ENCODE peak calls at places on chromosomes 4 and X, in six cellular contexts. One of them, this sample, is unnamed.

GRCh38 chr4:185950891-185951290 is 118.1 kb upstream of the TLR3 start:
- DNase-seq in NCI-H1105 treated with DMSO at 0.1 percent for 48 hours: no peak
- DNase-seq in heart left ventricle: no peak
- DNase-seq in nephron progenitor cell: no peak
- DNase-seq in CD8-positive, alpha-beta T cell: no peak
- DNase-seq in suprapubic skin: no peak
- DNase-seq in this sample: no peak

GRCh38 chr4:147049940-147050852 is 104.5 kb upstream of the TTC29 start:
- DNase-seq in nephron progenitor cell: no peak
- DNase-seq in NCI-H1105 treated with DMSO at 0.1 percent for 48 hours: no peak
- DNase-seq in suprapubic skin: no peak
- DNase-seq in CD8-positive, alpha-beta T cell: no peak
- DNase-seq in heart left ventricle: no peak
- DNase-seq in this sample: no peak

GRCh38 chrX:154327026-154327820 is 31.6 kb downstream of the TKTL1 start:
- DNase-seq in NCI-H1105 treated with DMSO at 0.1 percent for 48 hours: no peak
- DNase-seq in nephron progenitor cell: no peak
- DNase-seq in heart left ventricle: no peak
- DNase-seq in CD8-positive, alpha-beta T cell: peak; percentile 56
- DNase-seq in suprapubic skin: no peak
- DNase-seq in this sample: no peak

GRCh38 chr4:8115916-8116315 is 42.7 kb downstream of the ABLIM2 start:
- DNase-seq in nephron progenitor cell: no peak
- DNase-seq in suprapubic skin: no peak
- DNase-seq in CD8-positive, alpha-beta T cell: no peak
- DNase-seq in NCI-H1105 treated with DMSO at 0.1 percent for 48 hours: no peak
- DNase-seq in heart left ventricle: peak; percentile 9
- DNase-seq in this sample: no peak

GRCh38 chr4:1338752-1339414 is 8.1 kb upstream of the UVSSA start:
- DNase-seq in heart left ventricle: no peak
- DNase-seq in suprapubic skin: no peak
- DNase-seq in NCI-H1105 treated with DMSO at 0.1 percent for 48 hours: no peak
- DNase-seq in CD8-positive, alpha-beta T cell: no peak
- DNase-seq in nephron progenitor cell: no peak
- DNase-seq in this sample: no peak

GRCh38 chr4:145083891-145084640 is 13.9 kb downstream of the ANAPC10 start:
- DNase-seq in heart left ventricle: no peak
- DNase-seq in nephron progenitor cell: no peak
- DNase-seq in suprapubic skin: no peak
- DNase-seq in NCI-H1105 treated with DMSO at 0.1 percent for 48 hours: no peak
- DNase-seq in CD8-positive, alpha-beta T cell: no peak
- DNase-seq in this sample: no peak

GRCh38 chr4:27000820-27001219 is 140.2 kb downstream of the STIM2 start:
- DNase-seq in nephron progenitor cell: no peak
- DNase-seq in NCI-H1105 treated with DMSO at 0.1 percent for 48 hours: no peak
- DNase-seq in heart left ventricle: no peak
- DNase-seq in CD8-positive, alpha-beta T cell: no peak
- DNase-seq in suprapubic skin: no peak
- DNase-seq in this sample: no peak

GRCh38 chrX:102345916-102346315 is 93.9 kb downstream of the NXF2B start:
- DNase-seq in suprapubic skin: peak; percentile 65
- DNase-seq in NCI-H1105 treated with DMSO at 0.1 percent for 48 hours: no peak
- DNase-seq in nephron progenitor cell: peak; percentile 78
- DNase-seq in heart left ventricle: peak; percentile 44
- DNase-seq in CD8-positive, alpha-beta T cell: peak; percentile 75
- DNase-seq in this sample: peak; percentile 92

GRCh38 chrX:40172169-40172979 is 74.6 kb upstream of the BCOR start:
- DNase-seq in heart left ventricle: peak; percentile 85
- DNase-seq in CD8-positive, alpha-beta T cell: peak; percentile 36
- DNase-seq in suprapubic skin: peak; percentile 78
- DNase-seq in nephron progenitor cell: peak; percentile 54
- DNase-seq in NCI-H1105 treated with DMSO at 0.1 percent for 48 hours: no peak
- DNase-seq in this sample: peak; percentile 79

GRCh38 chrX:39907964-39908616 is 189.7 kb downstream of the BCOR start:
- DNase-seq in nephron progenitor cell: no peak
- DNase-seq in CD8-positive, alpha-beta T cell: no peak
- DNase-seq in heart left ventricle: peak; percentile 72
- DNase-seq in suprapubic skin: no peak
- DNase-seq in NCI-H1105 treated with DMSO at 0.1 percent for 48 hours: no peak
- DNase-seq in this sample: peak; percentile 82

GRCh38 chr4:31557444-31557843 is 837.3 kb downstream of the PCDH7 start:
- DNase-seq in NCI-H1105 treated with DMSO at 0.1 percent for 48 hours: no peak
- DNase-seq in heart left ventricle: no peak
- DNase-seq in nephron progenitor cell: no peak
- DNase-seq in CD8-positive, alpha-beta T cell: no peak
- DNase-seq in suprapubic skin: no peak
- DNase-seq in this sample: no peak

GRCh38 chrX:124018031-124018430 is 56.5 kb downstream of the STAG2 start:
- DNase-seq in NCI-H1105 treated with DMSO at 0.1 percent for 48 hours: no peak
- DNase-seq in heart left ventricle: no peak
- DNase-seq in nephron progenitor cell: no peak
- DNase-seq in CD8-positive, alpha-beta T cell: no peak
- DNase-seq in suprapubic skin: no peak
- DNase-seq in this sample: no peak

GRCh38 chrX:119692241-119693031 is 532 bp downstream of the SEPTIN6 start:
- DNase-seq in CD8-positive, alpha-beta T cell: peak; percentile 72
- DNase-seq in suprapubic skin: no peak
- DNase-seq in NCI-H1105 treated with DMSO at 0.1 percent for 48 hours: peak; percentile 21
- DNase-seq in heart left ventricle: peak; percentile 45
- DNase-seq in nephron progenitor cell: peak; percentile 57
- DNase-seq in this sample: peak; percentile 73

GRCh38 chr4:80192937-80193336 is 4.4 kb upstream of the PRDM8 start:
- DNase-seq in NCI-H1105 treated with DMSO at 0.1 percent for 48 hours: no peak
- DNase-seq in CD8-positive, alpha-beta T cell: no peak
- DNase-seq in suprapubic skin: no peak
- DNase-seq in nephron progenitor cell: no peak
- DNase-seq in heart left ventricle: no peak
- DNase-seq in this sample: no peak

GRCh38 chr4:169124661-169125060 is 114.6 kb upstream of the CBR4 start:
- DNase-seq in nephron progenitor cell: no peak
- DNase-seq in heart left ventricle: no peak
- DNase-seq in suprapubic skin: no peak
- DNase-seq in NCI-H1105 treated with DMSO at 0.1 percent for 48 hours: no peak
- DNase-seq in CD8-positive, alpha-beta T cell: no peak
- DNase-seq in this sample: no peak

GRCh38 chr4:6372649-6373525 is 99.5 kb downstream of the PPP2R2C start:
- DNase-seq in heart left ventricle: no peak
- DNase-seq in suprapubic skin: no peak
- DNase-seq in NCI-H1105 treated with DMSO at 0.1 percent for 48 hours: peak; percentile 40
- DNase-seq in CD8-positive, alpha-beta T cell: no peak
- DNase-seq in nephron progenitor cell: no peak
- DNase-seq in this sample: peak; percentile 85

GRCh38 chr4:119746951-119747350 is 118.3 kb upstream of the PDE5A start:
- DNase-seq in nephron progenitor cell: no peak
- DNase-seq in suprapubic skin: no peak
- DNase-seq in heart left ventricle: peak; percentile 22
- DNase-seq in NCI-H1105 treated with DMSO at 0.1 percent for 48 hours: no peak
- DNase-seq in CD8-positive, alpha-beta T cell: no peak
- DNase-seq in this sample: no peak

GRCh38 chr4:1204286-1204827 is 32.0 kb upstream of the SPON2 start:
- DNase-seq in nephron progenitor cell: no peak
- DNase-seq in NCI-H1105 treated with DMSO at 0.1 percent for 48 hours: no peak
- DNase-seq in suprapubic skin: no peak
- DNase-seq in CD8-positive, alpha-beta T cell: peak; percentile 3
- DNase-seq in heart left ventricle: no peak
- DNase-seq in this sample: no peak

GRCh38 chr4:30461218-30461617 is 259.0 kb upstream of the PCDH7 start:
- DNase-seq in heart left ventricle: no peak
- DNase-seq in CD8-positive, alpha-beta T cell: no peak
- DNase-seq in nephron progenitor cell: no peak
- DNase-seq in NCI-H1105 treated with DMSO at 0.1 percent for 48 hours: no peak
- DNase-seq in suprapubic skin: no peak
- DNase-seq in this sample: peak; percentile 57